ENCODE peak calls at places on chromosomes 5 and 9, in four cellular contexts. A is CD4-positive, alpha-beta T cell; W is SK-N-MC; P is NCI-H345. J is an unnamed sample.
A peak's percentile ranks its signal among the peaks of the same experiment; 100 is the strongest.

GRCh38 chr5:18069790-18070189 is 435.5 kb downstream of the TAF11L14 start:
- DNase-seq in A (no peak), W (no peak), P (no peak), J (no peak)

GRCh38 chr5:13860176-13860575 is 84.3 kb downstream of the DNAH5 start:
- DNase-seq in A (no peak), W (no peak), P (no peak), J (no peak)

GRCh38 chr9:109192732-109193361 is 25.8 kb upstream of the FRRS1L start:
- DNase-seq in A (no peak), W (no peak), P (peak; percentile 22), J (no peak)

GRCh38 chr5:113091622-113092021 is 115.0 kb downstream of the DCP2 start:
- DNase-seq in A (no peak), W (no peak), P (no peak), J (no peak)

GRCh38 chr5:164277720-164278119 is 772.3 kb downstream of the MAT2B start:
- DNase-seq in A (no peak), W (no peak), P (no peak), J (no peak)

GRCh38 chr5:43515678-43516048 is 715 bp upstream of the C5orf34 start:
- DNase-seq in A (no peak), W (no peak), P (no peak), J (no peak)

GRCh38 chr5:177595026-177595585 is 3.1 kb downstream of the TMED9 start:
- DNase-seq in A (no peak), W (no peak), P (no peak), J (no peak)

GRCh38 chr9:4137755-4138154 is 162.1 kb downstream of the GLIS3 start:
- DNase-seq in A (no peak), W (no peak), P (no peak), J (no peak)

GRCh38 chr5:53478411-53479044 is 1.9 kb upstream of the FST start:
- DNase-seq in A (no peak), W (peak; percentile 37), P (peak; percentile 85), J (no peak)

GRCh38 chr9:98864257-98865180 is 57.0 kb downstream of the GALNT12 start:
- DNase-seq in A (no peak), W (no peak), P (no peak), J (no peak)

GRCh38 chr9:113645972-113646241 is 182.4 kb downstream of the RGS3 start:
- DNase-seq in A (no peak), W (no peak), P (no peak), J (no peak)

GRCh38 chr5:180519098-180519497 is 24.9 kb downstream of the CNOT6 start:
- DNase-seq in A (no peak), W (no peak), P (no peak), J (no peak)

GRCh38 chr5:83576341-83576740 is 104.8 kb downstream of the VCAN start:
- DNase-seq in A (no peak), W (no peak), P (no peak), J (no peak)

GRCh38 chr9:36874921-36875320 is 159.1 kb downstream of the PAX5 start:
- DNase-seq in A (no peak), W (no peak), P (no peak), J (no peak)

GRCh38 chr9:107732781-107733529 is 243.4 kb upstream of the KLF4 start:
- DNase-seq in A (no peak), W (no peak), P (no peak), J (no peak)

GRCh38 chr5:95555553-95555952 is 652 bp downstream of the ARSK start:
- DNase-seq in A (no peak), W (no peak), P (no peak), J (no peak)

GRCh38 chr5:124446125-124446524 is 300.3 kb downstream of the ZNF608 start:
- DNase-seq in A (no peak), W (no peak), P (no peak), J (no peak)

GRCh38 chr9:121813811-121814210 is 162.4 kb downstream of the DAB2IP start:
- DNase-seq in A (no peak), W (no peak), P (no peak), J (no peak)

GRCh38 chr5:39080168-39080567 is 6.0 kb upstream of the RICTOR start:
- DNase-seq in A (no peak), W (no peak), P (no peak), J (no peak)

GRCh38 chr9:133792721-133793470 is 54.7 kb upstream of the SARDH start:
- DNase-seq in A (peak; percentile 13), W (no peak), P (peak; percentile 19), J (peak; percentile 15)

GRCh38 chr9:96249746-96250145 is 52.2 kb downstream of the HSD17B3 start:
- DNase-seq in A (no peak), W (no peak), P (no peak), J (no peak)

GRCh38 chr9:100427366-100428263 is 672 bp downstream of the MSANTD3 start:
- DNase-seq in A (peak; percentile 1), W (no peak), P (peak; percentile 50), J (peak; percentile 12)

GRCh38 chr9:60545346-60546315 is 368.6 kb upstream of the SPATA31A5 start:
- DNase-seq in A (no peak), W (no peak), P (no peak), J (no peak)

GRCh38 chr5:103347729-103348128 is 89.2 kb downstream of the MACIR start:
- DNase-seq in A (no peak), W (no peak), P (no peak), J (no peak)

GRCh38 chr9:94798201-94798600 is 71.7 kb downstream of the AOPEP start:
- DNase-seq in A (no peak), W (no peak), P (no peak), J (no peak)

GRCh38 chr5:171640396-171640981 is 145.1 kb upstream of the SMIM23 start:
- DNase-seq in A (no peak), W (no peak), P (no peak), J (no peak)

GRCh38 chr5:118891252-118891651 is 97.1 kb downstream of the DTWD2 start:
- DNase-seq in A (no peak), W (no peak), P (no peak), J (no peak)

GRCh38 chr5:178474562-178475184 is 115.5 kb downstream of the COL23A1 start:
- DNase-seq in A (no peak), W (no peak), P (no peak), J (no peak)

GRCh38 chr5:73940747-73941146 is 314.8 kb downstream of the ARHGEF28 start:
- DNase-seq in A (no peak), W (no peak), P (no peak), J (no peak)

GRCh38 chr9:33355933-33356332 is 46.4 kb downstream of the AQP7 start:
- DNase-seq in A (no peak), W (no peak), P (no peak), J (no peak)